ENCODE peak calls at places on chromosome 19, in nine cellular contexts. J is stimulated activated effector memory CD8-positive, alpha-beta T cell treated with anti-CD3 and anti-CD28 coated beads, Interleukin-12 subunit alpha, Interleukin-12 subunit beta, amount 100 ng/mL, for 72 hours; O is stimulated activated CD8-positive, alpha-beta memory T cell treated with anti-CD3 and anti-CD28 coated beads, Interleukin-4, amount 100 ng/mL, for 48 hours; B is NCI-H524 treated with DMSO at 0.1 percent for 48 hours; D is esophagus squamous epithelium; T is A549; C is body of pancreas; G is stimulated activated CD4-positive, alpha-beta T cell treated with anti-CD3 and anti-CD28 coated beads, TNF-alpha, amount 100 ng/mL, for 4 hours; M is mammary epithelial cell. Z is an unnamed sample.

GRCh38 chr19:49564616-49565045 is 15.7 kb downstream of the NOSIP start:
- DNase-seq in J (no peak), O (no peak), B (no peak), D (no peak), T (no peak), C (no peak), G (no peak), M (no peak), Z (no peak)

GRCh38 chr19:18346091-18346490 is 5.7 kb downstream of the PGPEP1 start:
- DNase-seq in J (no peak), O (no peak), B (no peak), D (no peak), T (no peak), C (no peak), G (no peak), M (peak), Z (no peak)

GRCh38 chr19:55319786-55320185 is 5.4 kb downstream of the TMEM150B start:
- DNase-seq in J (no peak), O (no peak), B (no peak), D (no peak), T (no peak), C (no peak), G (no peak), M (no peak), Z (no peak)

GRCh38 chr19:6084821-6085220 is 25.5 kb downstream of the RFX2 start:
- DNase-seq in J (no peak), O (no peak), B (no peak), D (no peak), T (no peak), C (no peak), G (no peak), M (no peak), Z (no peak)

GRCh38 chr19:1854542-1855039 is 6.3 kb upstream of the REXO1 start:
- DNase-seq in J (no peak), O (no peak), B (no peak), D (no peak), T (no peak), C (no peak), G (no peak), M (no peak), Z (no peak)

GRCh38 chr19:15979293-15979692 is 30.5 kb downstream of the OR10H4 start:
- DNase-seq in J (no peak), O (no peak), B (no peak), D (no peak), T (no peak), C (no peak), G (no peak), M (no peak), Z (no peak)

GRCh38 chr19:3110126-3110825 is 16.1 kb downstream of the GNA11 start:
- DNase-seq in J (no peak), O (no peak), B (no peak), D (no peak), T (no peak), C (no peak), G (no peak), M (no peak), Z (no peak)

GRCh38 chr19:47561440-47562045 is 11.4 kb downstream of the ZNF541 start:
- DNase-seq in J (no peak), O (no peak), B (no peak), D (no peak), T (no peak), C (no peak), G (no peak), M (no peak), Z (no peak)

GRCh38 chr19:13872695-13873389 is 4.1 kb upstream of the NANOS3 start:
- DNase-seq in J (no peak), O (peak), B (no peak), D (no peak), T (peak), C (no peak), G (no peak), M (no peak), Z (peak)

GRCh38 chr19:35592226-35592625 is 6.3 kb downstream of the PMIS2 start:
- DNase-seq in J (no peak), O (no peak), B (no peak), D (no peak), T (peak), C (peak), G (no peak), M (peak), Z (no peak)

GRCh38 chr19:38020331-38020730 is 113.3 kb downstream of the SIPA1L3 start:
- DNase-seq in J (no peak), O (no peak), B (no peak), D (no peak), T (no peak), C (no peak), G (no peak), M (no peak), Z (no peak)

GRCh38 chr19:32223595-32224370 is 121.6 kb upstream of the ZNF507 start:
- DNase-seq in J (no peak), O (peak), B (no peak), D (no peak), T (no peak), C (no peak), G (no peak), M (peak), Z (no peak)

GRCh38 chr19:50851620-50852019 is 3.1 kb upstream of the KLK3 start:
- DNase-seq in J (no peak), O (no peak), B (no peak), D (no peak), T (no peak), C (no peak), G (no peak), M (no peak), Z (no peak)

GRCh38 chr19:24140099-24140498 is 53.1 kb downstream of the ZNF254 start:
- DNase-seq in J (no peak), O (no peak), B (no peak), D (no peak), T (no peak), C (no peak), G (no peak), M (peak), Z (no peak)

GRCh38 chr19:41908724-41909464 is 19.4 kb downstream of the ERFL start:
- DNase-seq in J (no peak), O (no peak), B (no peak), D (no peak), T (no peak), C (no peak), G (no peak), M (no peak), Z (no peak)

GRCh38 chr19:824885-825284 is 2.8 kb upstream of the AZU1 start:
- DNase-seq in J (no peak), O (no peak), B (no peak), D (no peak), T (no peak), C (no peak), G (no peak), M (no peak), Z (no peak)

GRCh38 chr19:48636859-48637448 is at the start of gene DBP:
- DNase-seq in J (no peak), O (peak), B (no peak), D (peak), T (peak), C (no peak), G (no peak), M (no peak), Z (no peak)

GRCh38 chr19:33286899-33287298 is 15.4 kb downstream of the CEBPA start:
- DNase-seq in J (no peak), O (no peak), B (no peak), D (no peak), T (no peak), C (no peak), G (no peak), M (no peak), Z (no peak)

GRCh38 chr19:47156861-47157454 is 26.3 kb downstream of the SAE1 start:
- DNase-seq in J (no peak), O (no peak), B (no peak), D (no peak), T (no peak), C (no peak), G (no peak), M (no peak), Z (no peak)

GRCh38 chr19:15894359-15894758 is 3.5 kb downstream of the CYP4F2 start:
- DNase-seq in J (no peak), O (no peak), B (no peak), D (no peak), T (no peak), C (no peak), G (no peak), M (no peak), Z (no peak)

GRCh38 chr19:36488816-36489138 is 584 bp downstream of the ZNF566 start:
- DNase-seq in J (no peak), O (no peak), B (no peak), D (no peak), T (peak), C (no peak), G (no peak), M (no peak), Z (no peak)

GRCh38 chr19:33393286-33394005 is 19.9 kb downstream of the CEBPG start:
- DNase-seq in J (no peak), O (no peak), B (no peak), D (no peak), T (no peak), C (no peak), G (no peak), M (no peak), Z (no peak)

GRCh38 chr19:58408152-58409009 is at the start of gene ZNF584:
- DNase-seq in J (peak), O (peak), B (peak), D (peak), T (peak), C (peak), G (peak), M (peak), Z (peak)

GRCh38 chr19:3506384-3507340 is 551 bp downstream of the FZR1 start:
- DNase-seq in J (no peak), O (peak), B (no peak), D (peak), T (no peak), C (peak), G (peak), M (peak), Z (peak)

GRCh38 chr19:10283301-10283733 is 3.4 kb upstream of the ICAM4 start:
- DNase-seq in J (no peak), O (no peak), B (no peak), D (no peak), T (no peak), C (no peak), G (no peak), M (peak), Z (no peak)

GRCh38 chr19:9881720-9882119 is 46.6 kb downstream of the PIN1 start:
- DNase-seq in J (no peak), O (no peak), B (peak), D (no peak), T (no peak), C (no peak), G (no peak), M (peak), Z (no peak)

GRCh38 chr19:33429891-33430673 is 56.6 kb downstream of the CEBPG start:
- DNase-seq in J (no peak), O (no peak), B (peak), D (no peak), T (no peak), C (no peak), G (no peak), M (no peak), Z (no peak)

GRCh38 chr19:4495471-4495870 is 22.8 kb downstream of the PLIN4 start:
- DNase-seq in J (no peak), O (no peak), B (no peak), D (no peak), T (no peak), C (no peak), G (no peak), M (peak), Z (no peak)

GRCh38 chr19:3324405-3324856 is 42.0 kb upstream of the NFIC start:
- DNase-seq in J (peak), O (peak), B (no peak), D (no peak), T (no peak), C (peak), G (peak), M (no peak), Z (peak)

GRCh38 chr19:8129061-8129460 is 20.3 kb downstream of the FBN3 start:
- DNase-seq in J (no peak), O (no peak), B (no peak), D (no peak), T (no peak), C (no peak), G (no peak), M (no peak), Z (no peak)

GRCh38 chr19:37519890-37520289 is 13.2 kb downstream of the ZNF793 start:
- DNase-seq in J (no peak), O (no peak), B (no peak), D (no peak), T (no peak), C (no peak), G (no peak), M (peak), Z (no peak)

GRCh38 chr19:38023245-38023644 is 116.2 kb downstream of the SIPA1L3 start:
- DNase-seq in J (no peak), O (no peak), B (no peak), D (no peak), T (no peak), C (no peak), G (no peak), M (no peak), Z (no peak)

GRCh38 chr19:10286803-10287737 is at the start of gene ICAM4:
- DNase-seq in J (no peak), O (peak), B (no peak), D (no peak), T (no peak), C (no peak), G (no peak), M (no peak), Z (no peak)

GRCh38 chr19:17358395-17358794 is 18.7 kb downstream of the PLVAP start:
- DNase-seq in J (no peak), O (no peak), B (no peak), D (no peak), T (peak), C (no peak), G (no peak), M (no peak), Z (no peak)

GRCh38 chr19:43560687-43561086 is 14.6 kb downstream of the XRCC1 start:
- DNase-seq in J (no peak), O (no peak), B (no peak), D (no peak), T (peak), C (no peak), G (no peak), M (no peak), Z (no peak)

GRCh38 chr19:16268676-16269319 is 55.8 kb upstream of the KLF2 start:
- DNase-seq in J (no peak), O (peak), B (no peak), D (no peak), T (no peak), C (no peak), G (peak), M (no peak), Z (no peak)

GRCh38 chr19:52343548-52343947 is 7.5 kb downstream of the ZNF610 start:
- DNase-seq in J (peak), O (peak), B (no peak), D (no peak), T (no peak), C (peak), G (peak), M (no peak), Z (no peak)

GRCh38 chr19:51531349-51532315 is at the start of gene SIGLEC6:
- DNase-seq in J (no peak), O (no peak), B (no peak), D (peak), T (no peak), C (no peak), G (no peak), M (no peak), Z (peak)

GRCh38 chr19:347946-348861 is 3.6 kb upstream of the MIER2 start:
- DNase-seq in J (no peak), O (no peak), B (no peak), D (no peak), T (no peak), C (no peak), G (no peak), M (no peak), Z (no peak)